ENCODE peak calls at places on chromosomes 16 and 17, in six cellular contexts. F, Z, A, U, J and C are unnamed samples.

GRCh38 chr17:40317345-40317873 is 8.4 kb downstream of the RARA start:
- DNase-seq in A (no peak), Z (no peak), U (no peak), J (no peak), F (peak), C (no peak)

GRCh38 chr17:72697602-72698146 is 394.8 kb downstream of the SLC39A11 start:
- DNase-seq in F (no peak), A (no peak), Z (no peak), J (no peak), U (peak), C (no peak)

GRCh38 chr17:8315740-8316217 is 5.7 kb downstream of the ARHGEF15 start:
- DNase-seq in Z (no peak), J (no peak), A (no peak), F (no peak), U (no peak), C (no peak)

GRCh38 chr16:68492501-68493411 is 44.4 kb upstream of the SMPD3 start:
- DNase-seq in J (no peak), U (no peak), Z (no peak), A (no peak), F (no peak), C (no peak)

GRCh38 chr17:51455211-51455610 is 194.9 kb downstream of the UTP18 start:
- DNase-seq in U (no peak), F (no peak), A (no peak), J (no peak), Z (no peak), C (no peak)

GRCh38 chr16:29909398-29909797 is 9.1 kb downstream of the ASPHD1 start:
- DNase-seq in Z (no peak), U (no peak), J (no peak), F (peak), A (no peak), C (no peak)

GRCh38 chr17:60395508-60396065 is 3.7 kb upstream of the USP32 start:
- DNase-seq in F (no peak), Z (no peak), U (no peak), A (no peak), J (no peak), C (no peak)

GRCh38 chr16:58481931-58482330 is 18.0 kb upstream of the NDRG4 start:
- DNase-seq in F (no peak), J (no peak), U (no peak), Z (no peak), A (no peak), C (no peak)

GRCh38 chr17:37844158-37844976 is 79.8 kb upstream of the TBC1D3K start:
- DNase-seq in A (no peak), F (peak), J (no peak), U (peak), Z (peak), C (no peak)

GRCh38 chr17:15154618-15155017 is 110.5 kb downstream of the PMP22 start:
- DNase-seq in A (peak), J (no peak), U (no peak), F (no peak), Z (no peak), C (no peak)

GRCh38 chr17:199806-200603 is 18.6 kb upstream of the DOC2B start:
- DNase-seq in J (no peak), Z (no peak), A (no peak), U (no peak), F (no peak), C (no peak)

GRCh38 chr17:17749025-17749772 is 67.9 kb downstream of the RAI1 start:
- DNase-seq in U (peak), Z (no peak), A (no peak), F (no peak), J (no peak), C (no peak)

GRCh38 chr17:78315355-78316114 is 44.3 kb downstream of the SOCS3 start:
- DNase-seq in F (no peak), A (peak), U (peak), Z (no peak), J (no peak), C (peak)

GRCh38 chr17:77281024-77281903 is 140.5 kb downstream of the SEC14L1 start:
- DNase-seq in J (peak), Z (no peak), F (peak), A (no peak), U (peak), C (no peak)

GRCh38 chr16:4386452-4386813 is 14.8 kb downstream of the VASN start:
- DNase-seq in U (no peak), Z (no peak), A (no peak), F (no peak), J (no peak), C (no peak)

GRCh38 chr17:40495140-40495539 is 6.3 kb downstream of the TNS4 start:
- DNase-seq in F (no peak), U (no peak), J (no peak), Z (no peak), A (no peak), C (no peak)

GRCh38 chr16:48613061-48613957 is 3.3 kb upstream of the N4BP1 start:
- DNase-seq in U (no peak), J (no peak), A (no peak), Z (no peak), F (no peak), C (no peak)

GRCh38 chr17:79205688-79206205 is 131.1 kb downstream of the ENGASE start:
- DNase-seq in Z (no peak), F (no peak), A (no peak), U (no peak), J (no peak), C (no peak)

GRCh38 chr16:10754941-10755340 is 11.3 kb downstream of the NUBP1 start:
- DNase-seq in U (no peak), F (no peak), J (no peak), A (no peak), Z (peak), C (no peak)

GRCh38 chr17:80703109-80703508 is 158.5 kb downstream of the RPTOR start:
- DNase-seq in F (no peak), A (no peak), U (no peak), J (no peak), Z (no peak), C (no peak)

GRCh38 chr16:29318037-29318436 is 88.5 kb downstream of the NPIPB11 start:
- DNase-seq in U (no peak), F (no peak), J (peak), A (no peak), Z (no peak), C (no peak)

GRCh38 chr16:87436225-87437172 is 44.4 kb downstream of the MAP1LC3B start:
- DNase-seq in A (no peak), F (no peak), J (no peak), U (no peak), Z (no peak), C (no peak)

GRCh38 chr17:32102172-32102571 is 40.1 kb upstream of the RHOT1 start:
- DNase-seq in U (no peak), F (no peak), A (no peak), Z (no peak), J (no peak), C (no peak)

GRCh38 chr16:31664683-31665482 is 137.2 kb downstream of the AHSP start:
- DNase-seq in J (no peak), U (no peak), Z (no peak), A (no peak), F (no peak), C (peak)

GRCh38 chr17:64488301-64488700 is 8.6 kb downstream of the POLG2 start:
- DNase-seq in F (no peak), Z (no peak), A (no peak), U (no peak), J (no peak), C (no peak)

GRCh38 chr17:19975601-19976000 is 2.0 kb downstream of the AKAP10 start:
- DNase-seq in A (no peak), J (no peak), U (no peak), Z (no peak), F (no peak), C (no peak)

GRCh38 chr17:4199818-4200402 is 56.9 kb downstream of the CYB5D2 start:
- DNase-seq in F (peak), Z (no peak), U (no peak), A (no peak), J (no peak), C (no peak)